ENCODE peak calls at places on chromosome 10, in four cellular contexts. E is A549, J is suprapubic skin, W is K562. N is an unnamed sample.

GRCh38 chr10:5606864-5607263 is 59.5 kb downstream of the ASB13 start:
- DNase-seq in E (no peak), W (peak), J (no peak), N (no peak)

GRCh38 chr10:71773221-71773971 is at the start of gene VSIR:
- DNase-seq in W (peak), J (peak), E (peak), N (peak)

GRCh38 chr10:5073659-5074058 is 20.6 kb upstream of the AKR1C3 start:
- DNase-seq in J (no peak), W (no peak), E (no peak), N (no peak)

GRCh38 chr10:77264107-77264506 is 373.5 kb downstream of the KCNMA1 start:
- DNase-seq in W (no peak), J (no peak), E (no peak), N (no peak)

GRCh38 chr10:22610595-22610994 is 103.8 kb downstream of the PIP4K2A start:
- DNase-seq in J (no peak), E (no peak), W (no peak), N (no peak)

GRCh38 chr10:9301554-9301953 is 1247.1 kb downstream of the GATA3 start:
- DNase-seq in J (no peak), W (no peak), E (no peak), N (no peak)

GRCh38 chr10:75021851-75022250 is 89.6 kb upstream of the SAMD8 start:
- DNase-seq in E (no peak), W (no peak), J (no peak), N (no peak)

GRCh38 chr10:93852721-93853120 is 41.1 kb upstream of the SLC35G1 start:
- DNase-seq in J (no peak), W (no peak), E (no peak), N (no peak)

GRCh38 chr10:34723746-34724145 is 91.3 kb downstream of the PARD3 start:
- DNase-seq in J (no peak), W (no peak), E (no peak), N (no peak)

GRCh38 chr10:101858723-101859500 is 15.3 kb upstream of the KCNIP2 start:
- DNase-seq in W (no peak), E (no peak), J (no peak), N (no peak)

GRCh38 chr10:103668351-103669242 is 175.1 kb downstream of the NEURL1 start:
- DNase-seq in E (no peak), J (peak), W (peak), N (peak)

GRCh38 chr10:113167702-113168101 is 217.7 kb downstream of the TCF7L2 start:
- DNase-seq in W (no peak), J (no peak), E (no peak), N (no peak)

GRCh38 chr10:86109421-86109820 is 257.2 kb downstream of the GRID1 start:
- DNase-seq in J (no peak), E (no peak), W (no peak), N (no peak)

GRCh38 chr10:70684841-70685457 is 12.6 kb downstream of the ADAMTS14 start:
- DNase-seq in J (no peak), W (no peak), E (no peak), N (no peak)

GRCh38 chr10:70145166-70145665 is 1.3 kb downstream of the TYSND1 start:
- DNase-seq in W (no peak), J (peak), E (peak), N (peak)

GRCh38 chr10:103554488-103555320 is 61.2 kb downstream of the NEURL1 start:
- DNase-seq in W (peak), J (no peak), E (peak), N (peak)

GRCh38 chr10:36880898-36881297 is 244.5 kb upstream of the ANKRD30A start:
- DNase-seq in E (peak), W (no peak), J (no peak), N (no peak)

GRCh38 chr10:75019360-75019759 is 92.1 kb upstream of the SAMD8 start:
- DNase-seq in E (no peak), W (no peak), J (no peak), N (no peak)

GRCh38 chr10:117373848-117374505 is 1.3 kb downstream of the PDZD8 start:
- DNase-seq in W (peak), J (peak), E (peak), N (peak)

GRCh38 chr10:129446182-129446581 is 20.9 kb upstream of the MGMT start:
- DNase-seq in J (no peak), E (no peak), W (no peak), N (no peak)

GRCh38 chr10:20963721-20964595 is 66.8 kb upstream of the NEBL start:
- DNase-seq in W (no peak), E (no peak), J (no peak), N (no peak)

GRCh38 chr10:95359466-95359865 is 68.7 kb upstream of the PDLIM1 start:
- DNase-seq in J (no peak), E (no peak), W (no peak), N (no peak)

GRCh38 chr10:6064119-6064518 is 2.0 kb upstream of the IL2RA start:
- DNase-seq in W (no peak), J (no peak), E (no peak), N (peak)

GRCh38 chr10:80486151-80486692 is 32.1 kb downstream of the TSPAN14 start:
- DNase-seq in W (no peak), E (no peak), J (peak), N (no peak)

GRCh38 chr10:69181433-69181832 is 1.4 kb downstream of the SUPV3L1 start:
- DNase-seq in E (no peak), W (no peak), J (no peak), N (no peak)

GRCh38 chr10:87659571-87660483 is at the start of gene PAPSS2:
- DNase-seq in J (peak), E (peak), W (no peak), N (peak)

GRCh38 chr10:128721851-128722250 is 595.6 kb upstream of the MKI67 start:
- DNase-seq in J (no peak), W (no peak), E (no peak), N (no peak)

GRCh38 chr10:44301781-44302400 is 83.0 kb downstream of the CXCL12 start:
- DNase-seq in J (no peak), W (no peak), E (no peak), N (no peak)

GRCh38 chr10:77471069-77471536 is 166.5 kb downstream of the KCNMA1 start:
- DNase-seq in J (no peak), W (no peak), E (no peak), N (no peak)

GRCh38 chr10:93711891-93712290 is 9.5 kb upstream of the FRA10AC1 start:
- DNase-seq in E (no peak), J (no peak), W (no peak), N (no peak)

GRCh38 chr10:31554556-31554955 is 235.5 kb downstream of the ZEB1 start:
- DNase-seq in E (no peak), J (no peak), W (no peak), N (no peak)

GRCh38 chr10:124594240-124594639 is 132.6 kb downstream of the LHPP start:
- DNase-seq in W (no peak), J (no peak), E (no peak), N (peak)

GRCh38 chr10:108709927-108710722 is 1213.2 kb downstream of the XPNPEP1 start:
- DNase-seq in W (no peak), E (no peak), J (no peak), N (no peak)

GRCh38 chr10:3426190-3426845 is 253.7 kb upstream of the PITRM1 start:
- DNase-seq in J (no peak), E (no peak), W (no peak), N (no peak)

GRCh38 chr10:63237396-63237795 is 104.3 kb downstream of the NRBF2 start:
- DNase-seq in E (no peak), W (no peak), J (no peak), N (no peak)
- TF ChIP-seq EP300 in E (no peak), W (no peak), J (no peak), N (no peak)

GRCh38 chr10:73495226-73495883 is 469 bp downstream of the PPP3CB start:
- DNase-seq in E (peak), J (peak), W (peak), N (peak)
- TF ChIP-seq POLR2A in E (peak), J (peak), W (peak), N (peak)

GRCh38 chr10:131320860-131321604 is 9.5 kb upstream of the TCERG1L start:
- DNase-seq in E (no peak), W (no peak), J (no peak), N (no peak)

GRCh38 chr10:131314799-131315198 is 3.3 kb upstream of the TCERG1L start:
- DNase-seq in W (no peak), E (no peak), J (no peak), N (no peak)

GRCh38 chr10:131315343-131315742 is 3.8 kb upstream of the TCERG1L start:
- DNase-seq in W (no peak), J (no peak), E (no peak), N (no peak)

GRCh38 chr10:131316321-131317075 is 5.0 kb upstream of the TCERG1L start:
- DNase-seq in E (no peak), W (no peak), J (no peak), N (no peak)

DNA sequence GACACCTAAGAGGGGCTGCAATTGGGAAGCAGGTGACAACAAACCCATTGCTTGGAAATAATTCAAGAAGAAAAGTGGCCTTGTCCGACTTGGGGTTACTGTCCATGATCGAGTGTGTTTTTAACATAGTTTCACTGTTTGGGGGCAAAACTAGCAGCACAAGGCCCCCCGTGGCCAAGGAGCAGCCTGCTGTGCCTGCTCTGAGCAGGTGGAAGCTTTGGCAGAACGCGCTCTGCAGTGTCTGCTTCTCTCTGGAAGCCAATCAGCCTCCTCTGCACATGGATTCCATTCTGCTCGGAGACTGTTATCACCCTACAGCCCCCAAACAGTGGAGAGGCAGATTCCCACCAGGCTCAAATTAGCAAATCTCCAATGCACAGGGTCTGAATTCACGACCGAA is 7.3 kb upstream of the TCERG1L start:
- DNase-seq in J (no peak), W (no peak), E (no peak), N (no peak)
- TF ChIP-seq EP300 in J (no peak), W (no peak), E (no peak), N (no peak)

GRCh38 chr10:126421745-126422144 is 33.5 kb upstream of the ADAM12 start:
- DNase-seq in E (no peak), W (no peak), J (no peak), N (no peak)
- TF ChIP-seq POLR2A in E (no peak), W (no peak), J (no peak), N (no peak)

N was measured in sigmoid colon.